ENCODE peak calls at places on chromosomes 11 and 22, in ten cellular contexts. One of them, this sample, is unnamed.

GRCh38 chr11:24478718-24479117 is 18.1 kb upstream of the LUZP2 start:
- DNase-seq in T-cell: no peak
- DNase-seq in activated CD8-positive, alpha-beta memory T cell treated with anti-CD3 and anti-CD28 coated beads, Interleukin-2, amount 10 ng/mL, durations not matched to agents 7 days and 5 days: no peak
- DNase-seq in glutamatergic neuron: no peak
- DNase-seq in AG08395: no peak
- DNase-seq in left colon: no peak
- DNase-seq in activated effector memory CD4-positive, alpha-beta T cell treated with anti-CD3 and anti-CD28 coated beads, Interleukin-2, amount 50 U/mL, for 16 hours: no peak
- DNase-seq in EH: no peak
- DNase-seq in activated CD4-positive, alpha-beta T cell treated with anti-CD3 and anti-CD28 coated beads, Interleukin-2, amount 50 U/mL, for 4 hours: no peak
- DNase-seq in AG04450: no peak
- DNase-seq in this sample: no peak

GRCh38 chr11:119772581-119772980 is 43.6 kb upstream of the NECTIN1 start:
- DNase-seq in T-cell: no peak
- DNase-seq in activated CD4-positive, alpha-beta T cell treated with anti-CD3 and anti-CD28 coated beads, Interleukin-2, amount 50 U/mL, for 4 hours: no peak
- DNase-seq in activated CD8-positive, alpha-beta memory T cell treated with anti-CD3 and anti-CD28 coated beads, Interleukin-2, amount 10 ng/mL, durations not matched to agents 7 days and 5 days: no peak
- DNase-seq in AG08395: no peak
- DNase-seq in EH: no peak
- DNase-seq in left colon: no peak
- DNase-seq in activated effector memory CD4-positive, alpha-beta T cell treated with anti-CD3 and anti-CD28 coated beads, Interleukin-2, amount 50 U/mL, for 16 hours: no peak
- DNase-seq in AG04450: no peak
- DNase-seq in glutamatergic neuron: no peak
- DNase-seq in this sample: no peak

GRCh38 chr11:1283091-1283511 is 26.3 kb downstream of the TOLLIP start:
- DNase-seq in T-cell: no peak
- DNase-seq in left colon: no peak
- DNase-seq in EH: no peak
- DNase-seq in glutamatergic neuron: no peak
- DNase-seq in AG04450: no peak
- DNase-seq in activated CD8-positive, alpha-beta memory T cell treated with anti-CD3 and anti-CD28 coated beads, Interleukin-2, amount 10 ng/mL, durations not matched to agents 7 days and 5 days: no peak
- DNase-seq in AG08395: no peak
- DNase-seq in activated effector memory CD4-positive, alpha-beta T cell treated with anti-CD3 and anti-CD28 coated beads, Interleukin-2, amount 50 U/mL, for 16 hours: no peak
- DNase-seq in activated CD4-positive, alpha-beta T cell treated with anti-CD3 and anti-CD28 coated beads, Interleukin-2, amount 50 U/mL, for 4 hours: no peak
- DNase-seq in this sample: no peak

GRCh38 chr11:17594686-17595192 is 47.7 kb downstream of the OTOG start:
- DNase-seq in glutamatergic neuron: no peak
- DNase-seq in EH: no peak
- DNase-seq in activated CD4-positive, alpha-beta T cell treated with anti-CD3 and anti-CD28 coated beads, Interleukin-2, amount 50 U/mL, for 4 hours: no peak
- DNase-seq in left colon: peak
- DNase-seq in T-cell: no peak
- DNase-seq in AG08395: no peak
- DNase-seq in activated effector memory CD4-positive, alpha-beta T cell treated with anti-CD3 and anti-CD28 coated beads, Interleukin-2, amount 50 U/mL, for 16 hours: peak
- DNase-seq in AG04450: no peak
- DNase-seq in activated CD8-positive, alpha-beta memory T cell treated with anti-CD3 and anti-CD28 coated beads, Interleukin-2, amount 10 ng/mL, durations not matched to agents 7 days and 5 days: no peak
- DNase-seq in this sample: no peak

GRCh38 chr22:45450931-45451651 is 37.6 kb downstream of the RIBC2 start:
- DNase-seq in glutamatergic neuron: no peak
- DNase-seq in AG08395: peak
- DNase-seq in EH: peak
- DNase-seq in T-cell: no peak
- DNase-seq in AG04450: peak
- DNase-seq in activated effector memory CD4-positive, alpha-beta T cell treated with anti-CD3 and anti-CD28 coated beads, Interleukin-2, amount 50 U/mL, for 16 hours: no peak
- DNase-seq in left colon: no peak
- DNase-seq in activated CD8-positive, alpha-beta memory T cell treated with anti-CD3 and anti-CD28 coated beads, Interleukin-2, amount 10 ng/mL, durations not matched to agents 7 days and 5 days: no peak
- DNase-seq in activated CD4-positive, alpha-beta T cell treated with anti-CD3 and anti-CD28 coated beads, Interleukin-2, amount 50 U/mL, for 4 hours: no peak
- DNase-seq in this sample: no peak

GRCh38 chr11:96388891-96389603 is 665 bp downstream of the CCDC82 start:
- DNase-seq in activated CD4-positive, alpha-beta T cell treated with anti-CD3 and anti-CD28 coated beads, Interleukin-2, amount 50 U/mL, for 4 hours: no peak
- DNase-seq in activated effector memory CD4-positive, alpha-beta T cell treated with anti-CD3 and anti-CD28 coated beads, Interleukin-2, amount 50 U/mL, for 16 hours: no peak
- DNase-seq in glutamatergic neuron: peak
- DNase-seq in left colon: no peak
- DNase-seq in EH: peak
- DNase-seq in AG08395: peak
- DNase-seq in activated CD8-positive, alpha-beta memory T cell treated with anti-CD3 and anti-CD28 coated beads, Interleukin-2, amount 10 ng/mL, durations not matched to agents 7 days and 5 days: no peak
- DNase-seq in T-cell: no peak
- DNase-seq in AG04450: peak
- DNase-seq in this sample: no peak

GRCh38 chr11:110984147-110984546 is 261.4 kb upstream of the POU2AF2 start:
- DNase-seq in activated CD8-positive, alpha-beta memory T cell treated with anti-CD3 and anti-CD28 coated beads, Interleukin-2, amount 10 ng/mL, durations not matched to agents 7 days and 5 days: no peak
- DNase-seq in activated effector memory CD4-positive, alpha-beta T cell treated with anti-CD3 and anti-CD28 coated beads, Interleukin-2, amount 50 U/mL, for 16 hours: no peak
- DNase-seq in AG04450: peak
- DNase-seq in T-cell: no peak
- DNase-seq in EH: peak
- DNase-seq in glutamatergic neuron: no peak
- DNase-seq in activated CD4-positive, alpha-beta T cell treated with anti-CD3 and anti-CD28 coated beads, Interleukin-2, amount 50 U/mL, for 4 hours: no peak
- DNase-seq in AG08395: peak
- DNase-seq in left colon: no peak
- DNase-seq in this sample: no peak

GRCh38 chr11:63613517-63614135 is 607 bp downstream of the PLAAT3 start:
- DNase-seq in activated CD8-positive, alpha-beta memory T cell treated with anti-CD3 and anti-CD28 coated beads, Interleukin-2, amount 10 ng/mL, durations not matched to agents 7 days and 5 days: peak
- DNase-seq in left colon: peak
- DNase-seq in EH: peak
- DNase-seq in AG08395: no peak
- DNase-seq in AG04450: no peak
- DNase-seq in glutamatergic neuron: peak
- DNase-seq in T-cell: peak
- DNase-seq in activated CD4-positive, alpha-beta T cell treated with anti-CD3 and anti-CD28 coated beads, Interleukin-2, amount 50 U/mL, for 4 hours: peak
- DNase-seq in activated effector memory CD4-positive, alpha-beta T cell treated with anti-CD3 and anti-CD28 coated beads, Interleukin-2, amount 50 U/mL, for 16 hours: peak
- DNase-seq in this sample: peak

GRCh38 chr11:68838572-68838964 is 3.1 kb downstream of the CPT1A start:
- DNase-seq in AG04450: no peak
- DNase-seq in activated CD4-positive, alpha-beta T cell treated with anti-CD3 and anti-CD28 coated beads, Interleukin-2, amount 50 U/mL, for 4 hours: no peak
- DNase-seq in activated effector memory CD4-positive, alpha-beta T cell treated with anti-CD3 and anti-CD28 coated beads, Interleukin-2, amount 50 U/mL, for 16 hours: peak
- DNase-seq in activated CD8-positive, alpha-beta memory T cell treated with anti-CD3 and anti-CD28 coated beads, Interleukin-2, amount 10 ng/mL, durations not matched to agents 7 days and 5 days: peak
- DNase-seq in left colon: peak
- DNase-seq in glutamatergic neuron: no peak
- DNase-seq in T-cell: peak
- DNase-seq in EH: peak
- DNase-seq in AG08395: no peak
- DNase-seq in this sample: peak

GRCh38 chr11:7591107-7591894 is 77.5 kb downstream of the PPFIBP2 start:
- DNase-seq in activated CD8-positive, alpha-beta memory T cell treated with anti-CD3 and anti-CD28 coated beads, Interleukin-2, amount 10 ng/mL, durations not matched to agents 7 days and 5 days: no peak
- DNase-seq in activated effector memory CD4-positive, alpha-beta T cell treated with anti-CD3 and anti-CD28 coated beads, Interleukin-2, amount 50 U/mL, for 16 hours: no peak
- DNase-seq in activated CD4-positive, alpha-beta T cell treated with anti-CD3 and anti-CD28 coated beads, Interleukin-2, amount 50 U/mL, for 4 hours: no peak
- DNase-seq in T-cell: no peak
- DNase-seq in left colon: no peak
- DNase-seq in EH: no peak
- DNase-seq in glutamatergic neuron: no peak
- DNase-seq in AG04450: no peak
- DNase-seq in AG08395: no peak
- DNase-seq in this sample: no peak

GRCh38 chr22:45480717-45481116 is 22.0 kb upstream of the FBLN1 start:
- DNase-seq in AG08395: no peak
- DNase-seq in T-cell: no peak
- DNase-seq in activated effector memory CD4-positive, alpha-beta T cell treated with anti-CD3 and anti-CD28 coated beads, Interleukin-2, amount 50 U/mL, for 16 hours: no peak
- DNase-seq in glutamatergic neuron: no peak
- DNase-seq in EH: no peak
- DNase-seq in activated CD4-positive, alpha-beta T cell treated with anti-CD3 and anti-CD28 coated beads, Interleukin-2, amount 50 U/mL, for 4 hours: no peak
- DNase-seq in AG04450: no peak
- DNase-seq in activated CD8-positive, alpha-beta memory T cell treated with anti-CD3 and anti-CD28 coated beads, Interleukin-2, amount 10 ng/mL, durations not matched to agents 7 days and 5 days: no peak
- DNase-seq in left colon: no peak
- DNase-seq in this sample: no peak

GRCh38 chr11:63945482-63946163 is 6.8 kb downstream of the NAA40 start:
- DNase-seq in EH: peak
- DNase-seq in activated effector memory CD4-positive, alpha-beta T cell treated with anti-CD3 and anti-CD28 coated beads, Interleukin-2, amount 50 U/mL, for 16 hours: peak
- DNase-seq in activated CD4-positive, alpha-beta T cell treated with anti-CD3 and anti-CD28 coated beads, Interleukin-2, amount 50 U/mL, for 4 hours: peak
- DNase-seq in left colon: peak
- DNase-seq in glutamatergic neuron: peak
- DNase-seq in AG04450: peak
- DNase-seq in activated CD8-positive, alpha-beta memory T cell treated with anti-CD3 and anti-CD28 coated beads, Interleukin-2, amount 10 ng/mL, durations not matched to agents 7 days and 5 days: peak
- DNase-seq in T-cell: peak
- DNase-seq in AG08395: peak
- DNase-seq in this sample: peak

GRCh38 chr11:73410627-73411026 is 34.4 kb downstream of the RELT start:
- DNase-seq in AG08395: no peak
- DNase-seq in activated CD4-positive, alpha-beta T cell treated with anti-CD3 and anti-CD28 coated beads, Interleukin-2, amount 50 U/mL, for 4 hours: no peak
- DNase-seq in left colon: no peak
- DNase-seq in activated effector memory CD4-positive, alpha-beta T cell treated with anti-CD3 and anti-CD28 coated beads, Interleukin-2, amount 50 U/mL, for 16 hours: no peak
- DNase-seq in T-cell: no peak
- DNase-seq in activated CD8-positive, alpha-beta memory T cell treated with anti-CD3 and anti-CD28 coated beads, Interleukin-2, amount 10 ng/mL, durations not matched to agents 7 days and 5 days: no peak
- DNase-seq in glutamatergic neuron: no peak
- DNase-seq in AG04450: no peak
- DNase-seq in EH: peak
- DNase-seq in this sample: no peak

GRCh38 chr11:64304316-64305072 is 830 bp upstream of the ESRRA start:
- DNase-seq in glutamatergic neuron: peak
- DNase-seq in T-cell: peak
- DNase-seq in activated effector memory CD4-positive, alpha-beta T cell treated with anti-CD3 and anti-CD28 coated beads, Interleukin-2, amount 50 U/mL, for 16 hours: peak
- DNase-seq in EH: peak
- DNase-seq in activated CD4-positive, alpha-beta T cell treated with anti-CD3 and anti-CD28 coated beads, Interleukin-2, amount 50 U/mL, for 4 hours: peak
- DNase-seq in left colon: peak
- DNase-seq in activated CD8-positive, alpha-beta memory T cell treated with anti-CD3 and anti-CD28 coated beads, Interleukin-2, amount 10 ng/mL, durations not matched to agents 7 days and 5 days: peak
- DNase-seq in AG04450: peak
- DNase-seq in AG08395: peak
- DNase-seq in this sample: peak

GRCh38 chr11:111334495-111335123 is 36.3 kb downstream of the POU2AF3 start:
- DNase-seq in activated effector memory CD4-positive, alpha-beta T cell treated with anti-CD3 and anti-CD28 coated beads, Interleukin-2, amount 50 U/mL, for 16 hours: no peak
- DNase-seq in T-cell: no peak
- DNase-seq in activated CD4-positive, alpha-beta T cell treated with anti-CD3 and anti-CD28 coated beads, Interleukin-2, amount 50 U/mL, for 4 hours: no peak
- DNase-seq in EH: no peak
- DNase-seq in AG04450: no peak
- DNase-seq in activated CD8-positive, alpha-beta memory T cell treated with anti-CD3 and anti-CD28 coated beads, Interleukin-2, amount 10 ng/mL, durations not matched to agents 7 days and 5 days: no peak
- DNase-seq in glutamatergic neuron: no peak
- DNase-seq in AG08395: no peak
- DNase-seq in left colon: peak
- DNase-seq in this sample: no peak

GRCh38 chr11:38460901-38461300 is 1862.9 kb upstream of the RAG2 start:
- DNase-seq in activated CD4-positive, alpha-beta T cell treated with anti-CD3 and anti-CD28 coated beads, Interleukin-2, amount 50 U/mL, for 4 hours: no peak
- DNase-seq in T-cell: no peak
- DNase-seq in AG04450: peak
- DNase-seq in left colon: no peak
- DNase-seq in EH: peak
- DNase-seq in activated CD8-positive, alpha-beta memory T cell treated with anti-CD3 and anti-CD28 coated beads, Interleukin-2, amount 10 ng/mL, durations not matched to agents 7 days and 5 days: no peak
- DNase-seq in activated effector memory CD4-positive, alpha-beta T cell treated with anti-CD3 and anti-CD28 coated beads, Interleukin-2, amount 50 U/mL, for 16 hours: no peak
- DNase-seq in AG08395: no peak
- DNase-seq in glutamatergic neuron: peak
- DNase-seq in this sample: no peak

GRCh38 chr11:65558785-65559509 is 788 bp upstream of the LTBP3 start:
- DNase-seq in AG04450: no peak
- DNase-seq in activated CD4-positive, alpha-beta T cell treated with anti-CD3 and anti-CD28 coated beads, Interleukin-2, amount 50 U/mL, for 4 hours: no peak
- DNase-seq in left colon: no peak
- DNase-seq in activated effector memory CD4-positive, alpha-beta T cell treated with anti-CD3 and anti-CD28 coated beads, Interleukin-2, amount 50 U/mL, for 16 hours: no peak
- DNase-seq in glutamatergic neuron: no peak
- DNase-seq in T-cell: no peak
- DNase-seq in activated CD8-positive, alpha-beta memory T cell treated with anti-CD3 and anti-CD28 coated beads, Interleukin-2, amount 10 ng/mL, durations not matched to agents 7 days and 5 days: no peak
- DNase-seq in AG08395: peak
- DNase-seq in EH: peak
- DNase-seq in this sample: no peak

GRCh38 chr11:111635706-111636045 is 33.4 kb downstream of the SIK2 start:
- DNase-seq in activated CD4-positive, alpha-beta T cell treated with anti-CD3 and anti-CD28 coated beads, Interleukin-2, amount 50 U/mL, for 4 hours: no peak
- DNase-seq in left colon: no peak
- DNase-seq in glutamatergic neuron: no peak
- DNase-seq in activated effector memory CD4-positive, alpha-beta T cell treated with anti-CD3 and anti-CD28 coated beads, Interleukin-2, amount 50 U/mL, for 16 hours: no peak
- DNase-seq in activated CD8-positive, alpha-beta memory T cell treated with anti-CD3 and anti-CD28 coated beads, Interleukin-2, amount 10 ng/mL, durations not matched to agents 7 days and 5 days: no peak
- DNase-seq in T-cell: no peak
- DNase-seq in AG08395: peak
- DNase-seq in EH: peak
- DNase-seq in AG04450: peak
- DNase-seq in this sample: no peak

GRCh38 chr22:28953399-28953798 is 70.0 kb downstream of the ZNRF3 start:
- DNase-seq in left colon: no peak
- DNase-seq in AG04450: no peak
- DNase-seq in glutamatergic neuron: no peak
- DNase-seq in activated effector memory CD4-positive, alpha-beta T cell treated with anti-CD3 and anti-CD28 coated beads, Interleukin-2, amount 50 U/mL, for 16 hours: no peak
- DNase-seq in activated CD4-positive, alpha-beta T cell treated with anti-CD3 and anti-CD28 coated beads, Interleukin-2, amount 50 U/mL, for 4 hours: no peak
- DNase-seq in EH: no peak
- DNase-seq in AG08395: no peak
- DNase-seq in activated CD8-positive, alpha-beta memory T cell treated with anti-CD3 and anti-CD28 coated beads, Interleukin-2, amount 10 ng/mL, durations not matched to agents 7 days and 5 days: no peak
- DNase-seq in T-cell: no peak
- DNase-seq in this sample: no peak

GRCh38 chr22:46297151-46297819 is 615 bp downstream of the GTSE1 start:
- DNase-seq in activated CD8-positive, alpha-beta memory T cell treated with anti-CD3 and anti-CD28 coated beads, Interleukin-2, amount 10 ng/mL, durations not matched to agents 7 days and 5 days: peak
- DNase-seq in glutamatergic neuron: peak
- DNase-seq in left colon: no peak
- DNase-seq in activated CD4-positive, alpha-beta T cell treated with anti-CD3 and anti-CD28 coated beads, Interleukin-2, amount 50 U/mL, for 4 hours: no peak
- DNase-seq in AG08395: peak
- DNase-seq in T-cell: no peak
- DNase-seq in activated effector memory CD4-positive, alpha-beta T cell treated with anti-CD3 and anti-CD28 coated beads, Interleukin-2, amount 50 U/mL, for 16 hours: no peak
- DNase-seq in AG04450: no peak
- DNase-seq in EH: peak
- DNase-seq in this sample: no peak

GRCh38 chr11:94656968-94657367 is 89.8 kb downstream of the PIWIL4 start:
- DNase-seq in activated effector memory CD4-positive, alpha-beta T cell treated with anti-CD3 and anti-CD28 coated beads, Interleukin-2, amount 50 U/mL, for 16 hours: no peak
- DNase-seq in EH: peak
- DNase-seq in AG08395: no peak
- DNase-seq in T-cell: no peak
- DNase-seq in glutamatergic neuron: no peak
- DNase-seq in AG04450: no peak
- DNase-seq in activated CD4-positive, alpha-beta T cell treated with anti-CD3 and anti-CD28 coated beads, Interleukin-2, amount 50 U/mL, for 4 hours: no peak
- DNase-seq in left colon: no peak
- DNase-seq in activated CD8-positive, alpha-beta memory T cell treated with anti-CD3 and anti-CD28 coated beads, Interleukin-2, amount 10 ng/mL, durations not matched to agents 7 days and 5 days: no peak
- DNase-seq in this sample: no peak

GRCh38 chr22:48084041-48084748 is 1321.7 kb downstream of the TBC1D22A start:
- DNase-seq in EH: no peak
- DNase-seq in AG04450: no peak
- DNase-seq in activated effector memory CD4-positive, alpha-beta T cell treated with anti-CD3 and anti-CD28 coated beads, Interleukin-2, amount 50 U/mL, for 16 hours: no peak
- DNase-seq in left colon: no peak
- DNase-seq in AG08395: no peak
- DNase-seq in T-cell: no peak
- DNase-seq in activated CD8-positive, alpha-beta memory T cell treated with anti-CD3 and anti-CD28 coated beads, Interleukin-2, amount 10 ng/mL, durations not matched to agents 7 days and 5 days: peak
- DNase-seq in glutamatergic neuron: no peak
- DNase-seq in activated CD4-positive, alpha-beta T cell treated with anti-CD3 and anti-CD28 coated beads, Interleukin-2, amount 50 U/mL, for 4 hours: no peak
- DNase-seq in this sample: no peak

GRCh38 chr22:20000246-20001081 is 16.2 kb downstream of the ARVCF start:
- DNase-seq in activated CD8-positive, alpha-beta memory T cell treated with anti-CD3 and anti-CD28 coated beads, Interleukin-2, amount 10 ng/mL, durations not matched to agents 7 days and 5 days: no peak
- DNase-seq in T-cell: no peak
- DNase-seq in AG08395: no peak
- DNase-seq in glutamatergic neuron: no peak
- DNase-seq in activated CD4-positive, alpha-beta T cell treated with anti-CD3 and anti-CD28 coated beads, Interleukin-2, amount 50 U/mL, for 4 hours: no peak
- DNase-seq in activated effector memory CD4-positive, alpha-beta T cell treated with anti-CD3 and anti-CD28 coated beads, Interleukin-2, amount 50 U/mL, for 16 hours: no peak
- DNase-seq in left colon: no peak
- DNase-seq in EH: no peak
- DNase-seq in AG04450: no peak
- DNase-seq in this sample: no peak

GRCh38 chr22:50209893-50210292 is 9.1 kb downstream of the SELENOO start:
- DNase-seq in activated CD4-positive, alpha-beta T cell treated with anti-CD3 and anti-CD28 coated beads, Interleukin-2, amount 50 U/mL, for 4 hours: peak
- DNase-seq in AG04450: no peak
- DNase-seq in activated CD8-positive, alpha-beta memory T cell treated with anti-CD3 and anti-CD28 coated beads, Interleukin-2, amount 10 ng/mL, durations not matched to agents 7 days and 5 days: peak
- DNase-seq in T-cell: peak
- DNase-seq in AG08395: peak
- DNase-seq in activated effector memory CD4-positive, alpha-beta T cell treated with anti-CD3 and anti-CD28 coated beads, Interleukin-2, amount 50 U/mL, for 16 hours: peak
- DNase-seq in glutamatergic neuron: peak
- DNase-seq in left colon: no peak
- DNase-seq in EH: peak
- DNase-seq in this sample: peak

GRCh38 chr11:114068327-114068726 is 8.8 kb downstream of the ZBTB16 start:
- DNase-seq in activated effector memory CD4-positive, alpha-beta T cell treated with anti-CD3 and anti-CD28 coated beads, Interleukin-2, amount 50 U/mL, for 16 hours: no peak
- DNase-seq in activated CD8-positive, alpha-beta memory T cell treated with anti-CD3 and anti-CD28 coated beads, Interleukin-2, amount 10 ng/mL, durations not matched to agents 7 days and 5 days: no peak
- DNase-seq in AG08395: no peak
- DNase-seq in left colon: no peak
- DNase-seq in AG04450: no peak
- DNase-seq in T-cell: no peak
- DNase-seq in EH: no peak
- DNase-seq in glutamatergic neuron: no peak
- DNase-seq in activated CD4-positive, alpha-beta T cell treated with anti-CD3 and anti-CD28 coated beads, Interleukin-2, amount 50 U/mL, for 4 hours: no peak
- DNase-seq in this sample: no peak

GRCh38 chr22:47600281-47600680 is 837.8 kb downstream of the TBC1D22A start:
- DNase-seq in activated CD8-positive, alpha-beta memory T cell treated with anti-CD3 and anti-CD28 coated beads, Interleukin-2, amount 10 ng/mL, durations not matched to agents 7 days and 5 days: peak
- DNase-seq in activated effector memory CD4-positive, alpha-beta T cell treated with anti-CD3 and anti-CD28 coated beads, Interleukin-2, amount 50 U/mL, for 16 hours: peak
- DNase-seq in left colon: no peak
- DNase-seq in AG04450: no peak
- DNase-seq in T-cell: no peak
- DNase-seq in EH: no peak
- DNase-seq in glutamatergic neuron: no peak
- DNase-seq in activated CD4-positive, alpha-beta T cell treated with anti-CD3 and anti-CD28 coated beads, Interleukin-2, amount 50 U/mL, for 4 hours: no peak
- DNase-seq in AG08395: no peak
- DNase-seq in this sample: no peak

GRCh38 chr11:86575927-86576326 is 96.5 kb downstream of the ME3 start:
- DNase-seq in glutamatergic neuron: no peak
- DNase-seq in activated CD4-positive, alpha-beta T cell treated with anti-CD3 and anti-CD28 coated beads, Interleukin-2, amount 50 U/mL, for 4 hours: no peak
- DNase-seq in AG08395: no peak
- DNase-seq in AG04450: no peak
- DNase-seq in activated effector memory CD4-positive, alpha-beta T cell treated with anti-CD3 and anti-CD28 coated beads, Interleukin-2, amount 50 U/mL, for 16 hours: no peak
- DNase-seq in activated CD8-positive, alpha-beta memory T cell treated with anti-CD3 and anti-CD28 coated beads, Interleukin-2, amount 10 ng/mL, durations not matched to agents 7 days and 5 days: no peak
- DNase-seq in T-cell: no peak
- DNase-seq in EH: no peak
- DNase-seq in left colon: no peak
- DNase-seq in this sample: no peak

GRCh38 chr11:72522186-72522585 is 87.9 kb upstream of the CLPB start:
- DNase-seq in activated CD8-positive, alpha-beta memory T cell treated with anti-CD3 and anti-CD28 coated beads, Interleukin-2, amount 10 ng/mL, durations not matched to agents 7 days and 5 days: no peak
- DNase-seq in AG04450: no peak
- DNase-seq in AG08395: no peak
- DNase-seq in EH: no peak
- DNase-seq in T-cell: no peak
- DNase-seq in activated effector memory CD4-positive, alpha-beta T cell treated with anti-CD3 and anti-CD28 coated beads, Interleukin-2, amount 50 U/mL, for 16 hours: no peak
- DNase-seq in left colon: no peak
- DNase-seq in activated CD4-positive, alpha-beta T cell treated with anti-CD3 and anti-CD28 coated beads, Interleukin-2, amount 50 U/mL, for 4 hours: no peak
- DNase-seq in glutamatergic neuron: no peak
- DNase-seq in this sample: no peak

This sample was measured in CD8-positive, alpha-beta T cell.